ENCODE peak calls at places on chromosomes 16 and 17, in eight cellular contexts. M is transverse colon, X is body of pancreas, G is prostate gland, Q is testis, R is HCT116, S is heart left ventricle, T is GM12892. C is an unnamed sample.

GRCh38 chr17:4969551-4970231 is 2.1 kb upstream of the SPAG7 start:
- DNase-seq in M (no peak), X (no peak), G (no peak), Q (no peak), R (no peak), S (no peak), T (no peak), C (no peak)

GRCh38 chr17:66431910-66432309 is 129.5 kb downstream of the PRKCA start:
- DNase-seq in M (no peak), X (no peak), G (no peak), Q (no peak), R (no peak), S (no peak), T (no peak), C (peak; percentile 32)

GRCh38 chr17:6170349-6170748 is 100.2 kb downstream of the WSCD1 start:
- DNase-seq in M (no peak), X (no peak), G (no peak), Q (no peak), R (no peak), S (no peak), T (no peak), C (no peak)

GRCh38 chr16:23374721-23375120 is 72.6 kb downstream of the SCNN1B start:
- DNase-seq in M (peak; percentile 72), X (no peak), G (no peak), Q (no peak), R (no peak), S (no peak), T (no peak), C (no peak)

GRCh38 chr17:15892244-15892643 is 52.7 kb upstream of the ADORA2B start:
- DNase-seq in M (no peak), X (no peak), G (no peak), Q (no peak), R (no peak), S (no peak), T (no peak), C (no peak)

GRCh38 chr17:5584383-5584951 is at the start of gene NLRP1:
- DNase-seq in M (peak; percentile 89), X (peak; percentile 44), G (peak; percentile 46), Q (peak; percentile 62), R (peak; percentile 71), S (peak; percentile 93), T (peak; percentile 88), C (peak; percentile 75)

GRCh38 chr16:69111831-69112230 is 6.4 kb downstream of the HAS3 start:
- DNase-seq in M (no peak), X (no peak), G (no peak), Q (no peak), R (no peak), S (no peak), T (no peak), C (no peak)

GRCh38 chr16:88499314-88499713 is 46.2 kb downstream of the ZFPM1 start:
- DNase-seq in M (no peak), X (no peak), G (no peak), Q (no peak), R (no peak), S (no peak), T (no peak), C (no peak)

GRCh38 chr16:59048876-59049275 is 314.8 kb upstream of the GOT2 start:
- DNase-seq in M (no peak), X (no peak), G (no peak), Q (no peak), R (no peak), S (no peak), T (no peak), C (no peak)

GRCh38 chr17:39929657-39930407 is 2.3 kb downstream of the LRRC3C start:
- DNase-seq in M (no peak), X (no peak), G (no peak), Q (no peak), R (no peak), S (no peak), T (no peak), C (no peak)

GRCh38 chr16:69410285-69410990 is 14.0 kb upstream of the CYB5B start:
- DNase-seq in M (no peak), X (no peak), G (no peak), Q (no peak), R (peak; percentile 83), S (no peak), T (no peak), C (no peak)

GRCh38 chr17:12637745-12638651 is 27.7 kb upstream of the MYOCD start:
- DNase-seq in M (no peak), X (no peak), G (no peak), Q (no peak), R (no peak), S (no peak), T (no peak), C (no peak)

GRCh38 chr17:63029520-63029919 is 63.5 kb downstream of the TANC2 start:
- DNase-seq in M (no peak), X (no peak), G (no peak), Q (no peak), R (no peak), S (no peak), T (no peak), C (no peak)

GRCh38 chr16:88864521-88864920 is 1.9 kb downstream of the PABPN1L start:
- DNase-seq in M (no peak), X (no peak), G (no peak), Q (no peak), R (no peak), S (no peak), T (no peak), C (no peak)

GRCh38 chr16:31301708-31302400 is 42.1 kb downstream of the ITGAM start:
- DNase-seq in M (no peak), X (no peak), G (no peak), Q (no peak), R (no peak), S (no peak), T (no peak), C (no peak)

DNA sequence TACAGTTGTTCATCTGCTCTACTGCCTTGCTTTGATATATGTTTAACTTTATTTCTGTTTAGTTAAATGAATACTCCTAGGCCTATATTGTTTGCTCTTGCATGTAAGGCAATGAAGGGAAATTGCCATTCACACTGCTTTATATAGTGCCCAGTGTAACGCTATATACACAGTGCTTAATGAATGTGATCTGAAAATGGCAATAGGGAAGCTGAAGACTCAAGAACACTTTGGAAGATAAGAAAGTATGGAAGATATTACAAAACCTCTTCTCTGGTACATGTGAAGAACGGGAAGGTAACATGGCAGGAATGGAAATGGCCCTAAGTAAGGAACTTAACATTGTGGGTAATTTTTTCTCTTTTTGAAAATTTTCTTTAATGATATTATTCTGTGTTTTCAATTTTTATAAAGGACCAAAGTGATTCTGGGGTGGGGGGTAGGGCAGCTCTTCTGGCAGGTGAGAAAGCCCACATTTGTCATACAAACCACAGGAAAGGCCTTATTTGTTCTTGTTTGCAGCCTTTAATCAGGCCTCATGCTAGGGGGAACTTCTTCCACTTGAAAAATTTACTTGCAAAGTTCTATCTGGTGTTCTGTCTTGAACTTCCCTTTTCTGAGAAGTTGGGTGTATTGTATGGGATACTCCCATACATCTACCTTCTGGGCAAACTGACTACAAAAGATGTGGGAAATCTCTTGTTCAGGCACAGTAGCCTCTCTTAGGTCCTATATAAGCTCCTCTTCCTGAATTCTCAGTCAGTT is 100.8 kb upstream of the CORO6 start:
- DNase-seq in M (no peak), X (no peak), G (no peak), Q (no peak), R (no peak), S (no peak), T (no peak), C (peak; percentile 58)
- TF ChIP-seq POLR2A in M (no peak), X (no peak), G (no peak), Q (no peak), R (no peak), S (no peak), T (no peak), C (no peak)

DNA sequence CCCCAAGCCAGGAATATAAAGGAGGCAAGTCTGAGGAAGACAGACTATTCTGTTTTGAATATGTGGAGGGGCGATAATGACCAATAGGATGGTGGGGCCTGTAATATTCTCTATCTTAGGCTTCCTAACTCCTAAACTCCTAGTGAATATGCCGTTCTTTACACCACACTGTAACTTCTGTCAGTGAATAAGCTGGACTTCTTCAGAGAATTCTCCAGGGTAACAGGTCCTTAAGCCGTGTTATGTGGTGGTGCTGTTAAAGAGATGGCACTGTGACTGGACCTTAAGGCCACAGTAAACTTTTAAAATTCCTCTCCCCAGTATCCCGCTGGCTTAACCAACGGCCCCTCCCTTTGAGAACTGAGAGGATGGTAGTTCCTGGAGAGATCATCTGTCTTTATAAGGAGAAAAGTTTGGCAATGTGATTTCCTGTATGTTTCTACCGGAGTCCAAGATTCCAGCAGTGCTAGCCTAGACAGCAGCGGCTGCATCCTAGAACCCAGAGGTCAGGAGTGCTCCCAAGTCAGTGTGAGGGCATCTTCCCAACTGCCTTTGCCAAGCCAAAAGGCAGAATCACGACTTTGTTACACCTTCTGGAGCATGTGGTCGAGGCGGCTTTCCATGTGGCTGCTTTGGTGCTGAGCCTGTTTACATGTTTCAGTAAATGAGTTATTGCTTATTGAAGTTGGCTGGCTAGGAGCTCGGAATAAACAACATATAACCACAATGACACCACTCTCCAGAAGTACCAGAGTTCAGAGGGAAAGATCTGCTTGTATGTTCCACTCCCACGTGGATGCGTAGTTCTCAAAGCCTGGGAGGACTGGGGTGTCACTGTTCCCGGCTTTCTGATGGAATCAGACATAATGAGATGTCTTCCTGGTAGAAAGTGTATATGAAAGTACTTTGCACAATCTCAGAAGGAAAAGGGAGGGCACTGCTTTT is 41.0 kb downstream of the TUBD1 start:
- DNase-seq in M (peak; percentile 70), X (no peak), G (peak; percentile 65), Q (peak; percentile 49), R (no peak), S (no peak), T (no peak), C (no peak)
- TF ChIP-seq POLR2A in M (peak; percentile 13), X (no peak), G (peak; percentile 18), Q (no peak), R (no peak), S (no peak), T (no peak), C (no peak)

GRCh38 chr17:64505320-64506200 is 529 bp downstream of the DDX5 start:
- DNase-seq in M (peak; percentile 94), X (peak; percentile 94), G (peak; percentile 91), Q (peak; percentile 92), R (peak; percentile 59), S (peak; percentile 95), T (peak; percentile 65), C (peak; percentile 81)
- TF ChIP-seq POLR2A in M (peak; percentile 50), X (peak; percentile 59), G (peak; percentile 85), Q (no peak), R (no peak), S (no peak), T (peak; percentile 56), C (peak; percentile 73)

GRCh38 chr16:75088226-75088625 is 28.4 kb downstream of the LDHD start:
- DNase-seq in M (no peak), X (no peak), G (no peak), Q (peak; percentile 42), R (no peak), S (peak; percentile 50), T (no peak), C (no peak)

GRCh38 chr16:75085556-75085955 is 31.0 kb downstream of the LDHD start:
- DNase-seq in M (no peak), X (no peak), G (no peak), Q (no peak), R (no peak), S (no peak), T (no peak), C (no peak)

GRCh38 chr16:75086281-75086680 is 30.3 kb downstream of the LDHD start:
- DNase-seq in M (no peak), X (no peak), G (no peak), Q (no peak), R (no peak), S (no peak), T (no peak), C (no peak)

GRCh38 chr16:75088934-75089333 is 27.6 kb downstream of the LDHD start:
- DNase-seq in M (no peak), X (no peak), G (no peak), Q (no peak), R (no peak), S (no peak), T (no peak), C (no peak)

GRCh38 chr16:75087040-75087979 is 29.3 kb downstream of the LDHD start:
- DNase-seq in M (peak; percentile 63), X (no peak), G (no peak), Q (peak; percentile 26), R (no peak), S (peak; percentile 71), T (no peak), C (no peak)
- TF ChIP-seq POLR2A in M (no peak), X (no peak), G (no peak), Q (no peak), R (no peak), S (no peak), T (no peak), C (no peak)